ENCODE peak calls at places on chromosome 9, in nine cellular contexts. G, J, T, L, B, K, O, X and P are unnamed samples.

GRCh38 chr9:90921104-90921503 is 119.5 kb downstream of the SYK start:
- DNase-seq in K (no peak), J (no peak), G (no peak), L (peak; percentile 66), B (peak; percentile 79), T (no peak), O (no peak), X (peak; percentile 97), P (peak; percentile 71)

GRCh38 chr9:68500457-68501158 is 40.1 kb downstream of the TMEM252 start:
- DNase-seq in G (no peak), K (no peak), J (peak; percentile 43), T (no peak), B (no peak), X (peak; percentile 72), O (peak; percentile 60), L (no peak), P (no peak)

GRCh38 chr9:15142903-15143534 is 164.0 kb downstream of the TTC39B start:
- DNase-seq in G (no peak), T (peak; percentile 65), O (peak; percentile 77), X (no peak), L (no peak), J (peak; percentile 50), B (no peak), K (peak; percentile 15), P (no peak)

GRCh38 chr9:68705636-68706578 is 867 bp downstream of the PIP5K1B start:
- DNase-seq in O (peak; percentile 11), G (no peak), K (peak; percentile 6), X (peak; percentile 66), B (peak; percentile 58), L (no peak), T (no peak), J (peak; percentile 46), P (no peak)

GRCh38 chr9:8489845-8490244 is 690.3 kb upstream of the DMAC1 start:
- DNase-seq in T (no peak), G (no peak), X (no peak), B (no peak), K (no peak), L (no peak), O (no peak), J (no peak), P (no peak)

GRCh38 chr9:124214596-124215550 is 42.9 kb upstream of the NEK6 start:
- DNase-seq in K (no peak), T (no peak), B (no peak), G (no peak), L (no peak), J (no peak), X (peak; percentile 60), O (no peak), P (no peak)

GRCh38 chr9:89642789-89643188 is 38.0 kb downstream of the GADD45G start:
- DNase-seq in G (no peak), X (no peak), L (no peak), J (no peak), T (no peak), O (no peak), K (no peak), B (no peak), P (no peak)

GRCh38 chr9:113508111-113508749 is 44.7 kb downstream of the RGS3 start:
- DNase-seq in O (peak; percentile 56), L (no peak), T (peak; percentile 4), B (no peak), G (no peak), K (no peak), X (no peak), J (peak; percentile 72), P (no peak)

GRCh38 chr9:133635098-133635497 is 1.1 kb upstream of the DBH start:
- DNase-seq in J (no peak), X (no peak), K (peak; percentile 81), L (no peak), B (peak; percentile 82), G (no peak), T (no peak), O (no peak), P (no peak)

GRCh38 chr9:6923081-6923480 is 165.3 kb downstream of the KDM4C start:
- DNase-seq in K (no peak), J (no peak), O (no peak), B (no peak), X (no peak), L (no peak), T (no peak), G (no peak), P (no peak)

GRCh38 chr9:94874316-94874715 is 147.8 kb downstream of the AOPEP start:
- DNase-seq in B (no peak), O (peak; percentile 64), L (no peak), G (no peak), X (no peak), T (no peak), J (no peak), K (no peak), P (no peak)

GRCh38 chr9:118533850-118534249 is 829.6 kb downstream of the TLR4 start:
- DNase-seq in G (no peak), O (no peak), J (no peak), B (no peak), T (no peak), X (no peak), K (no peak), L (no peak), P (no peak)

GRCh38 chr9:101705135-101705661 is 33.2 kb downstream of the GRIN3A start:
- DNase-seq in X (peak; percentile 65), G (no peak), T (no peak), L (no peak), K (peak; percentile 82), O (no peak), B (peak; percentile 52), J (no peak), P (no peak)

GRCh38 chr9:12884736-12885395 is 110.0 kb downstream of the LURAP1L start:
- DNase-seq in O (peak; percentile 85), X (no peak), K (no peak), B (no peak), G (no peak), T (peak; percentile 55), J (peak; percentile 36), L (no peak), P (no peak)

GRCh38 chr9:37582548-37583157 is 6.5 kb upstream of the FBXO10 start:
- DNase-seq in B (no peak), L (no peak), K (no peak), G (no peak), J (peak; percentile 40), O (peak; percentile 83), T (peak; percentile 42), X (no peak), P (no peak)

GRCh38 chr9:116693233-116693731 is 6.2 kb downstream of the TRIM32 start:
- DNase-seq in X (no peak), J (no peak), G (no peak), K (no peak), T (no peak), L (no peak), B (no peak), O (no peak), P (no peak)

GRCh38 chr9:127895811-127896210 is 3.6 kb downstream of the ST6GALNAC6 start:
- DNase-seq in O (no peak), G (no peak), L (no peak), T (no peak), X (no peak), K (no peak), J (no peak), B (no peak), P (no peak)

GRCh38 chr9:127898433-127899199 is 787 bp downstream of the ST6GALNAC6 start:
- DNase-seq in X (peak; percentile 82), O (peak; percentile 90), G (peak; percentile 75), K (no peak), T (no peak), J (peak; percentile 50), B (peak; percentile 84), L (no peak), P (peak; percentile 80)

GRCh38 chr9:127899200-127899943 is at the start of gene ST6GALNAC6:
- DNase-seq in G (peak; percentile 77), L (no peak), J (no peak), K (peak; percentile 76), X (peak; percentile 88), B (no peak), T (no peak), O (peak; percentile 71), P (no peak)

GRCh38 chr9:127896395-127897193 is 2.8 kb downstream of the ST6GALNAC6 start:
- DNase-seq in X (no peak), B (no peak), G (no peak), O (no peak), T (no peak), L (no peak), K (no peak), J (no peak), P (no peak)

GRCh38 chr9:127897194-127897692 is 2.2 kb downstream of the ST6GALNAC6 start:
- DNase-seq in B (peak; percentile 92), T (no peak), G (peak; percentile 95), O (peak; percentile 90), K (peak; percentile 81), L (peak; percentile 74), X (peak; percentile 95), J (peak; percentile 95), P (peak; percentile 91)
- H3K27ac ChIP-seq in B (peak overlapping the region; percentile 87), T (peak overlapping the region; percentile 53), G (peak overlapping the region; percentile 69), O (peak overlapping the region; percentile 82), K (no peak overlapping the region), L (peak overlapping the region; percentile 90), X (peak overlapping the region; percentile 99), J (peak overlapping the region; percentile 92), P (peak overlapping the region; percentile 95)

GRCh38 chr9:134983506-134984371 is 66.0 kb upstream of the FCN1 start:
- DNase-seq in X (peak; percentile 33), T (no peak), K (peak; percentile 49), L (peak; percentile 31), J (no peak), B (no peak), G (no peak), O (no peak), P (no peak)
- TF ChIP-seq CTCF in X (no peak), T (no peak), K (peak; percentile 49), L (no peak), J (no peak), B (no peak), G (no peak), O (no peak), P (no peak)

GRCh38 chr9:1495684-1496083 is 445.5 kb downstream of the DMRT2 start:
- DNase-seq in O (no peak), X (no peak), G (no peak), K (no peak), L (no peak), J (no peak), T (no peak), B (no peak), P (no peak)

GRCh38 chr9:1490341-1491115 is 440.4 kb downstream of the DMRT2 start:
- DNase-seq in L (no peak), T (no peak), G (no peak), J (no peak), X (no peak), K (no peak), B (peak; percentile 55), O (peak; percentile 62), P (no peak)

GRCh38 chr9:1495282-1495681 is 445.1 kb downstream of the DMRT2 start:
- DNase-seq in T (no peak), X (no peak), J (no peak), O (no peak), G (no peak), K (no peak), B (no peak), L (no peak), P (no peak)
- H3K27ac ChIP-seq in T (no peak overlapping the region), X (no peak overlapping the region), J (no peak overlapping the region), O (no peak overlapping the region), G (no peak overlapping the region), K (no peak overlapping the region), B (no peak overlapping the region), L (no peak overlapping the region), P (no peak overlapping the region)

GRCh38 chr9:16866542-16866941 is 3.9 kb downstream of the BNC2 start:
- DNase-seq in L (no peak), O (peak; percentile 77), B (no peak), G (no peak), T (no peak), X (no peak), J (no peak), K (no peak), P (no peak)
- TF ChIP-seq CTCF in L (no peak), O (no peak), B (no peak), G (peak; percentile 32), T (no peak), X (no peak), J (no peak), K (no peak), P (no peak)